ENCODE peak calls at places on chromosomes 6 and 20, in four cellular contexts. One of them, this sample, is unnamed.

GRCh38 chr6:142187209-142187608 is 40.1 kb downstream of the VTA1 start:
- DNase-seq in lower lobe of right lung: no peak
- DNase-seq in Peyer's patch: no peak
- DNase-seq in OCI-LY7: no peak
- DNase-seq in this sample: no peak

GRCh38 chr20:32891926-32892660 is 33.4 kb downstream of the EFCAB8 start:
- DNase-seq in lower lobe of right lung: no peak
- DNase-seq in OCI-LY7: no peak
- DNase-seq in Peyer's patch: no peak
- DNase-seq in this sample: no peak

GRCh38 chr6:6218246-6219085 is 102.0 kb downstream of the F13A1 start:
- DNase-seq in OCI-LY7: no peak
- DNase-seq in Peyer's patch: no peak
- DNase-seq in lower lobe of right lung: no peak
- DNase-seq in this sample: no peak

GRCh38 chr20:36919715-36920333 is 31.7 kb downstream of the SAMHD1 start:
- DNase-seq in Peyer's patch: peak
- DNase-seq in OCI-LY7: peak
- DNase-seq in lower lobe of right lung: no peak
- DNase-seq in this sample: peak

GRCh38 chr6:20487669-20488375 is 46.4 kb upstream of the CDKAL1 start:
- DNase-seq in lower lobe of right lung: no peak
- DNase-seq in OCI-LY7: no peak
- DNase-seq in Peyer's patch: no peak
- DNase-seq in this sample: no peak

GRCh38 chr20:42219005-42219404 is 600.8 kb upstream of the CHD6 start:
- DNase-seq in Peyer's patch: no peak
- DNase-seq in lower lobe of right lung: no peak
- DNase-seq in OCI-LY7: no peak
- DNase-seq in this sample: no peak

GRCh38 chr6:107641500-107641931 is 151.6 kb downstream of the SOBP start:
- DNase-seq in OCI-LY7: no peak
- DNase-seq in Peyer's patch: no peak
- DNase-seq in lower lobe of right lung: peak
- DNase-seq in this sample: no peak

GRCh38 chr6:11606287-11606686 is 68.7 kb downstream of the TMEM170B start:
- DNase-seq in lower lobe of right lung: no peak
- DNase-seq in Peyer's patch: no peak
- DNase-seq in OCI-LY7: no peak
- DNase-seq in this sample: no peak

GRCh38 chr6:130517444-130517931 is 151.7 kb downstream of the TMEM200A start:
- DNase-seq in Peyer's patch: no peak
- DNase-seq in OCI-LY7: peak
- DNase-seq in lower lobe of right lung: no peak
- DNase-seq in this sample: no peak

GRCh38 chr6:85364354-85364753 is 85.5 kb upstream of the NT5E start:
- DNase-seq in OCI-LY7: no peak
- DNase-seq in Peyer's patch: no peak
- DNase-seq in lower lobe of right lung: no peak
- DNase-seq in this sample: no peak

GRCh38 chr20:50224052-50224451 is 33.4 kb downstream of the CEBPB start:
- DNase-seq in Peyer's patch: no peak
- DNase-seq in OCI-LY7: no peak
- DNase-seq in lower lobe of right lung: no peak
- DNase-seq in this sample: no peak

GRCh38 chr6:38671885-38672467 is 31.0 kb downstream of the GLO1 start:
- DNase-seq in lower lobe of right lung: no peak
- DNase-seq in OCI-LY7: peak
- DNase-seq in Peyer's patch: peak
- DNase-seq in this sample: peak

GRCh38 chr6:106525885-106526280 is 103.4 kb downstream of the RTN4IP1 start:
- DNase-seq in OCI-LY7: peak
- DNase-seq in lower lobe of right lung: no peak
- DNase-seq in Peyer's patch: no peak
- DNase-seq in this sample: no peak

GRCh38 chr20:46022411-46023147 is 6.4 kb upstream of the SLC12A5 start:
- DNase-seq in lower lobe of right lung: peak
- DNase-seq in Peyer's patch: peak
- DNase-seq in OCI-LY7: peak
- DNase-seq in this sample: peak

GRCh38 chr6:157966990-157967389 is 14.7 kb upstream of the SYNJ2 start:
- DNase-seq in lower lobe of right lung: no peak
- DNase-seq in Peyer's patch: no peak
- DNase-seq in OCI-LY7: no peak
- DNase-seq in this sample: no peak

GRCh38 chr20:56944546-56944945 is 315.4 kb downstream of the TFAP2C start:
- DNase-seq in OCI-LY7: no peak
- DNase-seq in lower lobe of right lung: no peak
- DNase-seq in Peyer's patch: no peak
- DNase-seq in this sample: no peak

GRCh38 chr6:98539669-98540207 is 294.6 kb upstream of the POU3F2 start:
- DNase-seq in OCI-LY7: peak
- DNase-seq in Peyer's patch: no peak
- DNase-seq in lower lobe of right lung: no peak
- DNase-seq in this sample: no peak

GRCh38 chr6:1746919-1747460 is 137.3 kb downstream of the FOXC1 start:
- DNase-seq in OCI-LY7: no peak
- DNase-seq in lower lobe of right lung: no peak
- DNase-seq in Peyer's patch: no peak
- DNase-seq in this sample: no peak

GRCh38 chr6:18362058-18362561 is 25.0 kb upstream of the RNF144B start:
- DNase-seq in Peyer's patch: no peak
- DNase-seq in OCI-LY7: peak
- DNase-seq in lower lobe of right lung: no peak
- DNase-seq in this sample: no peak

GRCh38 chr6:53259860-53260580 is 88.7 kb downstream of the ELOVL5 start:
- DNase-seq in lower lobe of right lung: no peak
- DNase-seq in Peyer's patch: no peak
- DNase-seq in OCI-LY7: no peak
- DNase-seq in this sample: no peak

GRCh38 chr20:38109657-38110524 is 55.2 kb downstream of the TGM2 start:
- DNase-seq in Peyer's patch: peak
- DNase-seq in lower lobe of right lung: no peak
- DNase-seq in OCI-LY7: no peak
- DNase-seq in this sample: no peak

GRCh38 chr20:6704132-6704861 is 63.2 kb upstream of the BMP2 start:
- DNase-seq in lower lobe of right lung: no peak
- DNase-seq in OCI-LY7: no peak
- DNase-seq in Peyer's patch: peak
- DNase-seq in this sample: no peak

GRCh38 chr6:47464052-47464451 is 13.5 kb upstream of the CD2AP start:
- DNase-seq in lower lobe of right lung: no peak
- DNase-seq in Peyer's patch: no peak
- DNase-seq in OCI-LY7: no peak
- DNase-seq in this sample: no peak

GRCh38 chr6:169397684-169398083 is 144.0 kb upstream of the THBS2 start:
- DNase-seq in OCI-LY7: no peak
- DNase-seq in lower lobe of right lung: no peak
- DNase-seq in Peyer's patch: no peak
- DNase-seq in this sample: no peak

GRCh38 chr20:52312131-52312729 is 120.7 kb upstream of the ZFP64 start:
- DNase-seq in Peyer's patch: peak
- DNase-seq in lower lobe of right lung: no peak
- DNase-seq in OCI-LY7: peak
- DNase-seq in this sample: peak

GRCh38 chr6:159874475-159874874 is 16.3 kb upstream of the MAS1 start:
- DNase-seq in OCI-LY7: no peak
- DNase-seq in lower lobe of right lung: no peak
- DNase-seq in Peyer's patch: no peak
- DNase-seq in this sample: no peak

GRCh38 chr6:3822747-3823445 is 26.3 kb upstream of the FAM50B start:
- DNase-seq in Peyer's patch: no peak
- DNase-seq in lower lobe of right lung: no peak
- DNase-seq in OCI-LY7: no peak
- DNase-seq in this sample: no peak

GRCh38 chr6:3829285-3829684 is 19.9 kb upstream of the FAM50B start:
- DNase-seq in Peyer's patch: no peak
- DNase-seq in lower lobe of right lung: no peak
- DNase-seq in OCI-LY7: no peak
- DNase-seq in this sample: no peak

GRCh38 chr6:3825851-3826581 is 23.2 kb upstream of the FAM50B start:
- DNase-seq in Peyer's patch: peak
- DNase-seq in OCI-LY7: no peak
- DNase-seq in lower lobe of right lung: peak
- DNase-seq in this sample: peak

GRCh38 chr6:3823671-3824070 is 25.5 kb upstream of the FAM50B start:
- DNase-seq in lower lobe of right lung: no peak
- DNase-seq in OCI-LY7: no peak
- DNase-seq in Peyer's patch: no peak
- DNase-seq in this sample: no peak

DNA sequence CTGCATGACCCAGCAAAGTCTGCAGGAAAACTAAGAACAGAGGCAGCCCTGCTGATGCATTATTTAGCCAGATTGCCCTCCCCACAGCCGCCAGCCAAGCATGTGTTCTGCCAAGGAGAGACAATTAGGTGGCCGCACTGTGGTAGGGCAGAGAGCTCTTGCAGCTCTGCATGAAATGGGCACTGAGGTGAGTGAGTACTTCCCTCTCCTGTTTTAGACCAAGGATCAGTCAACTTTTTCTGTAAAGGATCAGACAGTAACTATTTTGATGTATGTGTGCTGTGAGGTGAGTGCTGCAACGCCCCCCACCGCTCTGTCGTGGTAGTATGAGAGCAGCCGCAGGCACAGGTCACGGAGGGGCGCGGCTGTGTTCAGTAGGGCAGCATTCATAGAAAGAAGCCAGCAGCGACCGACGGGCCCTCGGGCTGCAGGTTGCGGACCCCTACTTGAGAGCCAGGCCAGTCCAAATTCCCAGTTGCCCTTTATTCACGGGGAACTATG is 23.8 kb upstream of the FAM50B start:
- DNase-seq in lower lobe of right lung: peak
- DNase-seq in OCI-LY7: no peak
- DNase-seq in Peyer's patch: peak
- DNase-seq in this sample: peak
- TF ChIP-seq CTCF in lower lobe of right lung: peak
- TF ChIP-seq CTCF in OCI-LY7: no peak
- TF ChIP-seq CTCF in Peyer's patch: no peak
- TF ChIP-seq CTCF in this sample: no peak

GRCh38 chr6:32149932-32150920 is 1.5 kb downstream of the PRRT1 start:
- DNase-seq in OCI-LY7: no peak
- DNase-seq in lower lobe of right lung: no peak
- DNase-seq in Peyer's patch: no peak
- DNase-seq in this sample: no peak

GRCh38 chr6:32147401-32148132 is 4.2 kb downstream of the PRRT1 start:
- DNase-seq in lower lobe of right lung: no peak
- DNase-seq in Peyer's patch: no peak
- DNase-seq in OCI-LY7: no peak
- DNase-seq in this sample: no peak

GRCh38 chr6:32149577-32149845 is 2.2 kb downstream of the PRRT1 start:
- DNase-seq in OCI-LY7: no peak
- DNase-seq in Peyer's patch: no peak
- DNase-seq in lower lobe of right lung: no peak
- DNase-seq in this sample: no peak

GRCh38 chr6:32148289-32148688 is 3.5 kb downstream of the PRRT1 start:
- DNase-seq in OCI-LY7: no peak
- DNase-seq in Peyer's patch: no peak
- DNase-seq in lower lobe of right lung: no peak
- DNase-seq in this sample: no peak

GRCh38 chr6:32148722-32149576 is 2.8 kb downstream of the PRRT1 start:
- DNase-seq in OCI-LY7: no peak
- DNase-seq in Peyer's patch: peak
- DNase-seq in lower lobe of right lung: peak
- DNase-seq in this sample: peak
- TF ChIP-seq CTCF in OCI-LY7: peak
- TF ChIP-seq CTCF in Peyer's patch: no peak
- TF ChIP-seq CTCF in lower lobe of right lung: peak
- TF ChIP-seq CTCF in this sample: no peak

GRCh38 chr6:30940361-30941001 is at the start of gene MUCL3:
- DNase-seq in lower lobe of right lung: no peak
- DNase-seq in OCI-LY7: no peak
- DNase-seq in Peyer's patch: peak
- DNase-seq in this sample: no peak

GRCh38 chr6:30939473-30939872 is 1.3 kb upstream of the MUCL3 start:
- DNase-seq in lower lobe of right lung: no peak
- DNase-seq in OCI-LY7: no peak
- DNase-seq in Peyer's patch: no peak
- DNase-seq in this sample: no peak

GRCh38 chr6:30944051-30944450 is 3.3 kb downstream of the MUCL3 start:
- DNase-seq in OCI-LY7: no peak
- DNase-seq in lower lobe of right lung: no peak
- DNase-seq in Peyer's patch: no peak
- DNase-seq in this sample: no peak

GRCh38 chr6:30945281-30945680 is 4.5 kb downstream of the MUCL3 start:
- DNase-seq in OCI-LY7: no peak
- DNase-seq in lower lobe of right lung: no peak
- DNase-seq in Peyer's patch: no peak
- DNase-seq in this sample: no peak

DNA sequence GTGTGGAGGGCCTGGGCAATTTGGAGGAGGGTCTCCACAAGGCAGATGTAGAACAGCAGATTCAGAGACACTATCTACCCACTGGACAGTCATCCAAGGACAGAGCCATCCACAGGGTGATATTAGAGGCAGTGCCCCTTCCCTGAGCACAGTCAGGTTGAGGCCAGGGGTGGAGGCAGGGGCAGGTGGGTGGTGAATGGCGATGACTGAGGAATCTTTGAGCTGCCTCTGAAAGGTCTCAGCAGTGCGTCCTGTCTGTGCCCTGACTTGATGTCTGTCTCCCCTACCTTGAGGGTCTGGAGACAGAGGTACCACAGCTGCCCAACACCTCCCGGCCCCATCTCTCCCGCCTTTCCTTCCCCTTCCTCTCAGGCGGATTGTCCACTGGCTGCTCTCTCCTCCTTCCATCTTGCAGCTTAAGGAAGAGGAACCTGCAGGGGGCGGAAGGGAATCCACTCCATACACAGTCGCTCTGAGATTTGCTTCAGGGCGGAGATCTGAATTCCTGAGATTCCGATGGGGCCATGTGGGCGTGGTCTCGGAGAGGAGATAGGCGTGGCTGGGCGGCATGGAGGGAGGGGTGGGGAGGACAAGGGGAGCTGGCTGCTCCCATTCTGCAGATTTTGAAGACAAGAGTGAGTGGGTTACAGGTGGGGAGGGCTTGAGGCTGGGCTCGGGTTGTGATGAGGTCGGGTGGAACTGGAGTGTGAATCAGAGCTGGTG is 1.7 kb downstream of the MUCL3 start:
- DNase-seq in lower lobe of right lung: peak
- DNase-seq in Peyer's patch: peak
- DNase-seq in OCI-LY7: no peak
- DNase-seq in this sample: peak
- TF ChIP-seq CTCF in lower lobe of right lung: peak
- TF ChIP-seq CTCF in Peyer's patch: peak
- TF ChIP-seq CTCF in OCI-LY7: no peak
- TF ChIP-seq CTCF in this sample: no peak

GRCh38 chr6:34236423-34237315 is at the start of gene HMGA1:
- DNase-seq in lower lobe of right lung: peak
- DNase-seq in OCI-LY7: peak
- DNase-seq in Peyer's patch: peak
- DNase-seq in this sample: peak

GRCh38 chr6:34239240-34239825 is 2.7 kb downstream of the HMGA1 start:
- DNase-seq in lower lobe of right lung: peak
- DNase-seq in Peyer's patch: no peak
- DNase-seq in OCI-LY7: no peak
- DNase-seq in this sample: no peak

GRCh38 chr6:34237316-34237721 is 646 bp downstream of the HMGA1 start:
- DNase-seq in OCI-LY7: peak
- DNase-seq in Peyer's patch: peak
- DNase-seq in lower lobe of right lung: peak
- DNase-seq in this sample: no peak

GRCh38 chr6:34238507-34239239 is 2.0 kb downstream of the HMGA1 start:
- DNase-seq in Peyer's patch: no peak
- DNase-seq in OCI-LY7: no peak
- DNase-seq in lower lobe of right lung: peak
- DNase-seq in this sample: no peak

GRCh38 chr6:34237722-34238506 is 1.2 kb downstream of the HMGA1 start:
- DNase-seq in Peyer's patch: peak
- DNase-seq in lower lobe of right lung: peak
- DNase-seq in OCI-LY7: peak
- DNase-seq in this sample: peak
- TF ChIP-seq CTCF in Peyer's patch: peak
- TF ChIP-seq CTCF in lower lobe of right lung: peak
- TF ChIP-seq CTCF in OCI-LY7: peak
- TF ChIP-seq CTCF in this sample: peak